ENCODE peak calls at places on chromosomes 5 and 9, in seven cellular contexts. L is pancreas; J is CD4-positive, alpha-beta memory T cell; R is spleen; A is ureter; B is NCI-H226; M is kidney. T is an unnamed sample.
A peak's percentile ranks its signal among the peaks of the same experiment; 100 is the strongest.

GRCh38 chr9:6173914-6174313 is 41.7 kb upstream of the IL33 start:
- DNase-seq in L (no peak), J (no peak), R (no peak), A (no peak), B (no peak), M (no peak), T (no peak)

GRCh38 chr5:80141147-80141671 is 106.1 kb downstream of the THBS4 start:
- DNase-seq in L (no peak), J (no peak), R (peak; percentile 87), A (peak; percentile 82), B (no peak), M (peak; percentile 94), T (no peak)

GRCh38 chr5:10534491-10535236 is 29.2 kb upstream of the ANKRD33B start:
- DNase-seq in L (no peak), J (no peak), R (no peak), A (no peak), B (no peak), M (peak; percentile 16), T (no peak)

GRCh38 chr9:91536211-91536691 is 112.6 kb upstream of the NFIL3 start:
- DNase-seq in L (no peak), J (no peak), R (no peak), A (no peak), B (no peak), M (no peak), T (no peak)

GRCh38 chr9:70602364-70603019 is 188.0 kb upstream of the KLF9 start:
- DNase-seq in L (no peak), J (peak; percentile 43), R (no peak), A (peak; percentile 69), B (peak; percentile 67), M (no peak), T (peak; percentile 68)

GRCh38 chr5:116037236-116037822 is 5.1 kb downstream of the ARL14EPL start:
- DNase-seq in L (no peak), J (no peak), R (no peak), A (no peak), B (peak; percentile 5), M (no peak), T (no peak)

GRCh38 chr5:4584982-4585381 is 555.1 kb upstream of the ADAMTS16 start:
- DNase-seq in L (no peak), J (no peak), R (no peak), A (no peak), B (no peak), M (no peak), T (no peak)

GRCh38 chr5:39376293-39376714 is 12.0 kb upstream of the C9 start:
- DNase-seq in L (no peak), J (peak; percentile 31), R (no peak), A (peak; percentile 52), B (no peak), M (no peak), T (no peak)

GRCh38 chr5:124162782-124163532 is 583.5 kb downstream of the ZNF608 start:
- DNase-seq in L (peak; percentile 63), J (no peak), R (peak; percentile 79), A (no peak), B (no peak), M (no peak), T (peak; percentile 81)

GRCh38 chr5:168404366-168404765 is 81.9 kb upstream of the RARS1 start:
- DNase-seq in L (no peak), J (no peak), R (no peak), A (no peak), B (peak; percentile 69), M (no peak), T (no peak)

GRCh38 chr5:38808666-38809343 is 37.0 kb upstream of the OSMR start:
- DNase-seq in L (no peak), J (no peak), R (peak; percentile 74), A (no peak), B (peak; percentile 3), M (peak; percentile 84), T (no peak)

GRCh38 chr5:113162770-113163169 is 186.2 kb downstream of the DCP2 start:
- DNase-seq in L (no peak), J (no peak), R (no peak), A (no peak), B (peak; percentile 94), M (no peak), T (no peak)

GRCh38 chr9:133369923-133370322 is 5.9 kb downstream of the SURF4 start:
- DNase-seq in L (no peak), J (no peak), R (no peak), A (no peak), B (no peak), M (no peak), T (no peak)

GRCh38 chr5:172093965-172094364 is 87.5 kb upstream of the FBXW11 start:
- DNase-seq in L (no peak), J (no peak), R (no peak), A (no peak), B (no peak), M (peak; percentile 83), T (no peak)

GRCh38 chr5:132998553-132998952 is 27.8 kb downstream of the ZCCHC10 start:
- DNase-seq in L (no peak), J (no peak), R (no peak), A (no peak), B (no peak), M (no peak), T (no peak)

GRCh38 chr5:173829826-173830225 is 58.3 kb upstream of the CPEB4 start:
- DNase-seq in L (no peak), J (no peak), R (no peak), A (no peak), B (no peak), M (peak; percentile 76), T (no peak)

GRCh38 chr9:35385042-35385441 is 104.9 kb upstream of the RUSC2 start:
- DNase-seq in L (no peak), J (no peak), R (no peak), A (no peak), B (peak; percentile 4), M (no peak), T (no peak)

GRCh38 chr5:159616967-159617366 is 286.7 kb upstream of the IL12B start:
- DNase-seq in L (no peak), J (no peak), R (no peak), A (no peak), B (peak; percentile 51), M (no peak), T (no peak)

GRCh38 chr5:61280205-61280604 is 51.9 kb upstream of the ZSWIM6 start:
- DNase-seq in L (no peak), J (no peak), R (no peak), A (no peak), B (peak; percentile 85), M (no peak), T (no peak)

T was measured in nucleus accumbens.